ENCODE peak calls at places on chromosomes 4 and X, in ten cellular contexts. N, Q, H, D, B, S, J, C, Z and X are unnamed samples.
A peak's percentile ranks its signal among the peaks of the same experiment; 100 is the strongest.

GRCh38 chr4:33062155-33062554 is 2342.0 kb downstream of the PCDH7 start:
- DNase-seq in N (no peak), Q (no peak), H (no peak), D (no peak), B (no peak), S (no peak), J (no peak), C (no peak), Z (no peak), X (no peak)

GRCh38 chr4:40059362-40059761 is 2.7 kb downstream of the N4BP2 start:
- DNase-seq in N (no peak), Q (no peak), H (no peak), D (no peak), B (no peak), S (no peak), J (no peak), C (peak; percentile 17), Z (no peak), X (no peak)

GRCh38 chrX:118839334-118839958 is 15.8 kb downstream of the ZCCHC12 start:
- DNase-seq in N (peak; percentile 62), Q (peak; percentile 3), H (peak; percentile 62), D (no peak), B (peak; percentile 87), S (peak; percentile 81), J (peak; percentile 85), C (peak; percentile 90), Z (peak; percentile 66), X (no peak)

GRCh38 chrX:34629572-34629971 is 27.5 kb downstream of the TMEM47 start:
- DNase-seq in N (peak; percentile 59), Q (peak; percentile 54), H (no peak), D (peak; percentile 23), B (no peak), S (peak; percentile 3), J (no peak), C (no peak), Z (no peak), X (no peak)

GRCh38 chr4:95248713-95249401 is 299.9 kb downstream of the UNC5C start:
- DNase-seq in N (peak; percentile 20), Q (no peak), H (no peak), D (no peak), B (no peak), S (no peak), J (no peak), C (no peak), Z (no peak), X (no peak)

GRCh38 chr4:161555689-161556660 is 607.8 kb downstream of the FSTL5 start:
- DNase-seq in N (peak; percentile 15), Q (no peak), H (no peak), D (no peak), B (no peak), S (no peak), J (no peak), C (no peak), Z (no peak), X (no peak)

GRCh38 chr4:148445071-148445902 is 3.1 kb upstream of the NR3C2 start:
- DNase-seq in N (peak; percentile 42), Q (no peak), H (peak; percentile 70), D (no peak), B (peak; percentile 80), S (peak; percentile 64), J (peak; percentile 82), C (no peak), Z (peak; percentile 17), X (no peak)

GRCh38 chr4:12633058-12633651 is 851.0 kb downstream of the RAB28 start:
- DNase-seq in N (peak; percentile 56), Q (peak; percentile 0), H (peak; percentile 80), D (peak; percentile 47), B (peak; percentile 46), S (peak; percentile 86), J (peak; percentile 75), C (peak; percentile 87), Z (peak; percentile 90), X (peak; percentile 79)

GRCh38 chr4:20255251-20255586 is 3.5 kb downstream of the SLIT2 start:
- DNase-seq in N (peak; percentile 34), Q (no peak), H (no peak), D (no peak), B (no peak), S (no peak), J (no peak), C (no peak), Z (no peak), X (no peak)

GRCh38 chr4:41026971-41027370 is 187.4 kb downstream of the APBB2 start:
- DNase-seq in N (no peak), Q (no peak), H (no peak), D (no peak), B (no peak), S (no peak), J (no peak), C (no peak), Z (no peak), X (no peak)

GRCh38 chr4:2786794-2787229 is 6.1 kb upstream of the SH3BP2 start:
- DNase-seq in N (no peak), Q (no peak), H (no peak), D (no peak), B (no peak), S (no peak), J (no peak), C (no peak), Z (no peak), X (no peak)

GRCh38 chr4:184062769-184063168 is 154.9 kb downstream of the ENPP6 start:
- DNase-seq in N (no peak), Q (no peak), H (no peak), D (no peak), B (no peak), S (no peak), J (no peak), C (no peak), Z (no peak), X (no peak)

GRCh38 chrX:119398974-119399771 is at the start of gene SLC25A43:
- DNase-seq in N (peak; percentile 61), Q (no peak), H (no peak), D (no peak), B (peak; percentile 2), S (peak; percentile 6), J (peak; percentile 71), C (peak; percentile 85), Z (peak; percentile 19), X (no peak)

GRCh38 chr4:124631760-124632159 is 80.8 kb downstream of the ANKRD50 start:
- DNase-seq in N (peak; percentile 98), Q (peak; percentile 80), H (no peak), D (peak; percentile 98), B (no peak), S (no peak), J (peak; percentile 35), C (peak; percentile 90), Z (peak; percentile 87), X (no peak)

GRCh38 chr4:2927696-2928075 is 35.5 kb downstream of the NOP14 start:
- DNase-seq in N (no peak), Q (no peak), H (no peak), D (no peak), B (no peak), S (no peak), J (no peak), C (no peak), Z (no peak), X (no peak)

GRCh38 chr4:110055014-110055768 is 142.5 kb downstream of the EGF start:
- DNase-seq in N (peak; percentile 19), Q (no peak), H (no peak), D (no peak), B (peak; percentile 7), S (peak; percentile 63), J (peak; percentile 45), C (no peak), Z (no peak), X (no peak)

GRCh38 chr4:92186239-92186638 is 117.5 kb upstream of the GRID2 start:
- DNase-seq in N (no peak), Q (no peak), H (no peak), D (no peak), B (no peak), S (no peak), J (no peak), C (no peak), Z (no peak), X (no peak)

GRCh38 chrX:46967547-46967946 is 55.3 kb downstream of the JADE3 start:
- DNase-seq in N (peak; percentile 4), Q (no peak), H (no peak), D (no peak), B (no peak), S (no peak), J (no peak), C (no peak), Z (no peak), X (no peak)

GRCh38 chr4:183823394-183823793 is 81.7 kb upstream of the STOX2 start:
- DNase-seq in N (peak; percentile 52), Q (no peak), H (no peak), D (peak; percentile 46), B (no peak), S (no peak), J (peak; percentile 36), C (no peak), Z (no peak), X (no peak)

GRCh38 chrX:48083212-48083611 is 11.8 kb upstream of the ZNF630 start:
- DNase-seq in N (peak; percentile 61), Q (no peak), H (peak; percentile 11), D (peak; percentile 25), B (peak; percentile 6), S (peak; percentile 23), J (peak; percentile 59), C (no peak), Z (peak; percentile 66), X (no peak)

GRCh38 chr4:3867403-3868100 is 101.4 kb downstream of the ADRA2C start:
- DNase-seq in N (no peak), Q (no peak), H (no peak), D (no peak), B (no peak), S (no peak), J (no peak), C (no peak), Z (no peak), X (no peak)

GRCh38 chr4:27005512-27006246 is 145.0 kb downstream of the STIM2 start:
- DNase-seq in N (peak; percentile 90), Q (no peak), H (no peak), D (peak; percentile 59), B (no peak), S (no peak), J (no peak), C (no peak), Z (no peak), X (no peak)

GRCh38 chrX:67104982-67105757 is 438.7 kb upstream of the AR start:
- DNase-seq in N (no peak), Q (no peak), H (no peak), D (no peak), B (no peak), S (no peak), J (no peak), C (no peak), Z (no peak), X (no peak)

GRCh38 chr4:119678761-119679160 is 50.2 kb upstream of the PDE5A start:
- DNase-seq in N (peak; percentile 32), Q (no peak), H (no peak), D (no peak), B (no peak), S (no peak), J (no peak), C (no peak), Z (no peak), X (no peak)

GRCh38 chrX:119729408-119730201 is 28.8 kb upstream of the SOWAHD start:
- DNase-seq in N (peak; percentile 79), Q (peak; percentile 36), H (peak; percentile 42), D (peak; percentile 58), B (peak; percentile 0), S (peak; percentile 43), J (peak; percentile 40), C (no peak), Z (peak; percentile 64), X (no peak)

GRCh38 chrX:46184749-46185148 is 360.5 kb downstream of the ZNF674 start:
- DNase-seq in N (peak; percentile 49), Q (no peak), H (no peak), D (no peak), B (no peak), S (no peak), J (no peak), C (no peak), Z (peak; percentile 32), X (no peak)

GRCh38 chr4:34220601-34221000 is 2023.7 kb downstream of the ARAP2 start:
- DNase-seq in N (no peak), Q (no peak), H (no peak), D (no peak), B (no peak), S (no peak), J (no peak), C (no peak), Z (no peak), X (no peak)

GRCh38 chr4:61583696-61584095 is 383.6 kb downstream of the ADGRL3 start:
- DNase-seq in N (no peak), Q (no peak), H (no peak), D (no peak), B (no peak), S (no peak), J (no peak), C (no peak), Z (no peak), X (no peak)